ENCODE peak calls at places on chromosomes 2 and 18, in seven cellular contexts. H, Z, R, T, I, C and M are unnamed samples.
A peak's percentile ranks its signal among the peaks of the same experiment; 100 is the strongest.

GRCh38 chr2:199315299-199316179 is 142.2 kb downstream of the SATB2 start:
- DNase-seq in C (peak; percentile 51), I (peak; percentile 27), Z (peak; percentile 83), T (peak; percentile 29), H (no peak), R (peak; percentile 41), M (peak; percentile 50)

GRCh38 chr2:65436825-65437221 is 4.4 kb upstream of the SPRED2 start:
- DNase-seq in C (peak; percentile 84), I (no peak), H (no peak), T (peak; percentile 91), R (peak; percentile 89), Z (no peak), M (peak; percentile 73)

GRCh38 chr2:45441571-45441970 is 169.5 kb downstream of the SRBD1 start:
- DNase-seq in H (no peak), C (no peak), I (no peak), T (no peak), Z (no peak), R (peak; percentile 27), M (no peak)

GRCh38 chr2:121699421-121700328 is 37.0 kb downstream of the NIFK start:
- DNase-seq in C (peak; percentile 96), Z (peak; percentile 82), T (peak; percentile 84), R (no peak), H (peak; percentile 85), I (peak; percentile 84), M (peak; percentile 76)

GRCh38 chr18:12777543-12777942 is 74.7 kb downstream of the PSMG2 start:
- DNase-seq in C (no peak), R (no peak), H (no peak), Z (no peak), I (peak; percentile 18), T (no peak), M (no peak)

GRCh38 chr2:240319855-240320560 is 115.5 kb upstream of the GPC1 start:
- DNase-seq in C (peak; percentile 53), T (no peak), Z (peak; percentile 98), H (no peak), R (no peak), I (peak; percentile 76), M (peak; percentile 97)

GRCh38 chr2:62662548-62662947 is 43.0 kb upstream of the EHBP1 start:
- DNase-seq in H (no peak), Z (no peak), C (no peak), T (peak; percentile 36), R (no peak), I (no peak), M (no peak)

GRCh38 chr2:86562485-86562890 is 755 bp downstream of the CHMP3 start:
- DNase-seq in I (no peak), T (no peak), R (no peak), Z (no peak), H (no peak), C (no peak), M (no peak)

GRCh38 chr2:83900859-83901258 is 558.2 kb downstream of the SUCLG1 start:
- DNase-seq in T (no peak), H (no peak), R (no peak), Z (peak; percentile 18), C (no peak), I (no peak), M (peak; percentile 13)

GRCh38 chr2:65077898-65078297 is 21.7 kb downstream of the CEP68 start:
- DNase-seq in R (no peak), C (no peak), T (no peak), Z (no peak), H (no peak), I (no peak), M (no peak)

GRCh38 chr18:379665-380356 is 112.0 kb upstream of the THOC1 start:
- DNase-seq in T (no peak), I (peak; percentile 79), Z (peak; percentile 64), R (no peak), C (peak; percentile 75), H (no peak), M (no peak)

GRCh38 chr2:220785181-220785580 is 786.9 kb downstream of the EPHA4 start:
- DNase-seq in I (no peak), C (no peak), H (no peak), Z (no peak), T (no peak), R (no peak), M (no peak)

GRCh38 chr18:34650121-34650545 is 60.0 kb upstream of the DTNA start:
- DNase-seq in C (peak; percentile 23), Z (peak; percentile 87), T (no peak), I (peak; percentile 83), R (no peak), H (no peak), M (peak; percentile 76)

GRCh38 chr2:11018651-11019185 is 107.0 kb downstream of the KCNF1 start:
- DNase-seq in H (no peak), R (no peak), C (no peak), I (no peak), Z (no peak), T (no peak), M (no peak)

GRCh38 chr2:218125626-218126080 is at the start of gene CXCR2:
- DNase-seq in I (no peak), R (no peak), Z (no peak), T (peak; percentile 40), C (peak; percentile 75), H (no peak), M (no peak)

GRCh38 chr2:168241208-168241607 is 6.2 kb downstream of the STK39 start:
- DNase-seq in R (no peak), T (no peak), I (no peak), H (no peak), Z (no peak), C (no peak), M (no peak)

GRCh38 chr18:58860747-58861224 is 3.9 kb upstream of the ZNF532 start:
- DNase-seq in Z (no peak), H (no peak), C (no peak), I (no peak), T (no peak), R (no peak), M (peak; percentile 33)

GRCh38 chr2:121184248-121184862 is 100.6 kb downstream of the TFCP2L1 start:
- DNase-seq in Z (no peak), C (no peak), H (no peak), I (no peak), R (no peak), T (no peak), M (no peak)

GRCh38 chr2:223970343-223971128 is 13.3 kb downstream of the MRPL44 start:
- DNase-seq in C (peak; percentile 74), T (peak; percentile 67), R (peak; percentile 59), I (peak; percentile 73), H (peak; percentile 31), Z (peak; percentile 45), M (peak; percentile 75)

GRCh38 chr18:70671889-70672551 is 383.2 kb downstream of the SOCS6 start:
- DNase-seq in R (peak; percentile 75), Z (no peak), T (no peak), C (no peak), H (no peak), I (no peak), M (no peak)

GRCh38 chr2:216389565-216389964 is 17.3 kb upstream of the MARCHF4 start:
- DNase-seq in T (no peak), C (peak; percentile 33), I (peak; percentile 40), Z (peak; percentile 50), H (no peak), R (no peak), M (peak; percentile 21)

GRCh38 chr2:63086687-63087086 is 36.1 kb downstream of the OTX1 start:
- DNase-seq in C (no peak), H (no peak), Z (no peak), T (no peak), I (no peak), R (no peak), M (no peak)

GRCh38 chr2:172248381-172249173 is 145.9 kb upstream of the DLX2 start:
- DNase-seq in T (no peak), Z (peak; percentile 83), C (no peak), R (no peak), H (no peak), I (no peak), M (no peak)

GRCh38 chr2:42917374-42918017 is 125.1 kb upstream of the HAAO start:
- DNase-seq in I (peak; percentile 66), T (peak; percentile 36), Z (peak; percentile 87), R (no peak), H (no peak), C (no peak), M (peak; percentile 91)

GRCh38 chr2:201452058-201452736 is 657 bp downstream of the STRADB start:
- DNase-seq in I (peak; percentile 14), T (no peak), R (peak; percentile 14), C (no peak), H (peak; percentile 7), Z (peak; percentile 21), M (peak; percentile 30)

GRCh38 chr2:9985531-9985930 is 34.0 kb downstream of the GRHL1 start:
- DNase-seq in T (no peak), Z (no peak), I (no peak), R (no peak), H (no peak), C (no peak), M (no peak)
- H3K4me3 ChIP-seq in T (no peak overlapping the region), Z (no peak overlapping the region), I (no peak overlapping the region), R (no peak overlapping the region), H (no peak overlapping the region), C (no peak overlapping the region), M (no peak overlapping the region)

GRCh38 chr2:7057865-7058400 is 140.7 kb downstream of the RNF144A start:
- DNase-seq in R (peak; percentile 34), T (peak; percentile 21), Z (no peak), I (no peak), C (peak; percentile 59), H (no peak), M (no peak)
- H3K4me3 ChIP-seq in R (peak overlapping the region; percentile 1), T (no peak overlapping the region), Z (no peak overlapping the region), I (no peak overlapping the region), C (no peak overlapping the region), H (peak overlapping the region; percentile 23), M (no peak overlapping the region)

DNA sequence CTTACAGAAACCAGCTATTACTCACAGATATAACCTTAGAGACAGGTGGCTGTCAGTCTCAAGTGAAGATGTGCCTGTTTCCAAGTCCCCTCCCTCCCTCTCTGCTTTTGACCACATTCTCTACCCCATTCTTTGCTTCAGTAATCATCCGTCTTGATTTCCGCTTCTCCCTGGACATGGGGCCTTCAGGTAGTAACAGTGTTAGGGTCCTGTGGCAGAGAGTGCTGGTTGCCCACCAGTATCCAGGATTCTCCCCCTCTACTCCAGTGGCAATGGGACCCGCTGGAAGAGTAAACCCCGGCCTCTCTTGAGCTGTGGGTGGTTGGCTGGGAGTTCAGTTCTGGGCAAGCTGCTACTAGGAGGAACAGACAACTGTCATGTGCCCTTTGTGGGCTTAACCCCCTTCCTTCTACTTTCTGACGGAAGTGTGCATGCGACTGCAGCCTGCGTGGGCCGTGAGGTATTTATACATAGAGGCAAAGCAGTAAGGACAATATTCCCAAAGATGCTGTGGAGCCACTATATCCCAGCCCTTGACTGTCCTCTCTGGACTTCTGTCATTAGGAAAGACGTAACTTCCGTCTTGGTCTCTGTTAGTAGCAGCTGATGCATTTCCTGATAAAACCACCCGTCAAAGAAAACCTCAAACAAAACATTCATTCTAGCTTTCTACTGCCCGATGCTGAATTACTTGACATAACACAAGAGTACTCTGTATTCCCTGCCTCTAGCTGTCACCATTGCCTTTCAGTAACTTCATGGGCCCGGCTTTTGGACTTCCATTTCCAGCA is 17.9 kb downstream of the PDCL3 start:
- DNase-seq in R (no peak), Z (no peak), H (peak; percentile 35), I (no peak), C (peak; percentile 64), T (peak; percentile 62), M (no peak)
- H3K4me3 ChIP-seq in R (no peak overlapping the region), Z (no peak overlapping the region), H (peak overlapping the region; percentile 49), I (no peak overlapping the region), C (peak overlapping the region; percentile 4), T (peak overlapping the region; percentile 16), M (no peak overlapping the region)

DNA sequence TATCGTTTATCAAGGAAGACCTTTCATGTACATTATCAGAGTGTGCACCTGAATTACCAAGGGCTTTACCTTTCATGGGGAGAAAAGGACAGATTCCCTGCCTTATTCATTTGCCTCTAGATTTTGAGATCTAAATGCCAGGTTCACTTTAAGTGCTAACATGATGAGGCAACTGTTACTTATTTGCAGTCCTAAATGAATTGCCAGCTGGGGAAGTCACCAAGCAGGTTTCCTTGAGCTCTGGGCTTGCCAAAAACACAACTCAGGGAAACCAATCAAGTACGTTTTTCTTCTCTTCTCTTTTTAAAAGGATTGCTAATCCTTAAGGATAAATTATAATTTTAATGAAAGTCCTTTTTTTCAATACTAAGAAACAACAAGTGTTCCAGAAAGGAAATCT is 70.6 kb downstream of the RTN4 start:
- DNase-seq in R (no peak), C (no peak), H (no peak), T (no peak), Z (no peak), I (no peak), M (no peak)
- H3K4me3 ChIP-seq in R (no peak overlapping the region), C (no peak overlapping the region), H (no peak overlapping the region), T (no peak overlapping the region), Z (no peak overlapping the region), I (no peak overlapping the region), M (no peak overlapping the region)